ENCODE peak calls at places on chromosome 21, in six cellular contexts. R, W, N, M, F and Q are unnamed samples.

GRCh38 chr21:41564871-41565281 is 56.9 kb upstream of the TMPRSS2 start:
- DNase-seq in W (peak; percentile 63), N (no peak), R (no peak), M (peak; percentile 23), F (no peak), Q (peak; percentile 78)

GRCh38 chr21:15221799-15222386 is 157.1 kb upstream of the NRIP1 start:
- DNase-seq in R (no peak), M (peak; percentile 92), W (peak; percentile 79), F (no peak), N (no peak), Q (no peak)

GRCh38 chr21:45366931-45367401 is 38.0 kb upstream of the COL18A1 start:
- DNase-seq in M (peak; percentile 79), F (no peak), R (no peak), W (peak; percentile 97), N (peak; percentile 90), Q (peak; percentile 99)

GRCh38 chr21:37220433-37220980 is 46.6 kb downstream of the VPS26C start:
- DNase-seq in R (peak; percentile 56), F (peak; percentile 59), N (no peak), M (peak; percentile 46), W (peak; percentile 51), Q (peak; percentile 51)

GRCh38 chr21:16071082-16071481 is 341.3 kb downstream of the USP25 start:
- DNase-seq in N (peak; percentile 62), M (no peak), F (no peak), R (no peak), W (peak; percentile 94), Q (no peak)

GRCh38 chr21:33024278-33025103 is 1.2 kb upstream of the OLIG2 start:
- DNase-seq in M (no peak), F (peak; percentile 32), R (no peak), N (no peak), W (no peak), Q (no peak)

GRCh38 chr21:34511787-34512451 is at the start of gene KCNE1:
- DNase-seq in W (no peak), R (no peak), F (no peak), N (no peak), M (no peak), Q (no peak)

GRCh38 chr21:36350282-36350910 is 30.4 kb downstream of the MORC3 start:
- DNase-seq in F (no peak), W (peak; percentile 74), R (no peak), M (no peak), N (no peak), Q (no peak)

GRCh38 chr21:15894596-15894995 is 164.8 kb downstream of the USP25 start:
- DNase-seq in W (peak; percentile 37), R (no peak), N (no peak), F (no peak), M (no peak), Q (peak; percentile 29)

GRCh38 chr21:31741116-31741515 is 9.2 kb upstream of the SCAF4 start:
- DNase-seq in M (no peak), F (no peak), W (no peak), N (no peak), R (no peak), Q (no peak)

GRCh38 chr21:42437786-42438185 is 34.1 kb downstream of the UBASH3A start:
- DNase-seq in N (no peak), W (no peak), M (no peak), R (no peak), F (no peak), Q (peak; percentile 52)

GRCh38 chr21:16426936-16427335 is 697.2 kb downstream of the USP25 start:
- DNase-seq in M (no peak), R (no peak), F (no peak), N (no peak), W (peak; percentile 64), Q (peak; percentile 17)

GRCh38 chr21:44740721-44741120 is 29.3 kb upstream of the TSPEAR start:
- DNase-seq in N (no peak), F (no peak), R (no peak), M (no peak), W (no peak), Q (no peak)

GRCh38 chr21:45990049-45990711 is 8.6 kb downstream of the COL6A1 start:
- DNase-seq in R (no peak), M (no peak), W (no peak), N (peak; percentile 17), F (no peak), Q (no peak)

GRCh38 chr21:41868062-41868710 is 11.0 kb downstream of the PRDM15 start:
- DNase-seq in R (no peak), W (no peak), F (no peak), N (no peak), M (no peak), Q (no peak)

GRCh38 chr21:45111703-45112102 is 37.3 kb downstream of the ADARB1 start:
- DNase-seq in F (no peak), M (no peak), N (no peak), R (no peak), W (no peak), Q (no peak)